ENCODE peak calls at places on chromosomes 1 and 21, in seven cellular contexts. G is naive thymus-derived CD4-positive, alpha-beta T cell; D is transverse colon; X is left ventricle myocardium inferior; C is endodermal cell; H is mesendoderm; Z is left lung. I is an unnamed sample.

GRCh38 chr1:16048573-16049189 is 5.1 kb downstream of the CLCNKB start:
- DNase-seq in G (no peak), X (peak; percentile 51), D (peak; percentile 44), Z (no peak), H (peak; percentile 94), C (peak; percentile 98), I (no peak)

GRCh38 chr1:29655945-29656866 is 419.9 kb downstream of the PTPRU start:
- DNase-seq in H (peak; percentile 52), G (no peak), X (no peak), D (no peak), C (peak; percentile 80), Z (no peak), I (no peak)

GRCh38 chr1:33468011-33468410 is 4.4 kb upstream of the ZSCAN20 start:
- DNase-seq in C (no peak), Z (no peak), H (no peak), G (no peak), D (no peak), X (no peak), I (no peak)

GRCh38 chr1:94821636-94822305 is 1.6 kb downstream of the SLC44A3 start:
- DNase-seq in G (no peak), C (no peak), H (no peak), D (no peak), X (no peak), Z (no peak), I (peak; percentile 74)

GRCh38 chr21:44752701-44753235 is 41.4 kb upstream of the TSPEAR start:
- DNase-seq in X (no peak), G (no peak), D (no peak), H (peak; percentile 48), Z (no peak), C (no peak), I (peak; percentile 71)

GRCh38 chr1:107935396-107936064 is 29.4 kb downstream of the VAV3 start:
- DNase-seq in Z (no peak), X (no peak), H (peak; percentile 39), D (no peak), G (no peak), C (no peak), I (no peak)

GRCh38 chr1:42931108-42931539 is 27.5 kb downstream of the SLC2A1 start:
- DNase-seq in Z (no peak), H (peak; percentile 79), G (peak; percentile 36), X (no peak), D (peak; percentile 59), C (peak; percentile 86), I (peak; percentile 55)

GRCh38 chr1:173354937-173355280 is 122.2 kb upstream of the PRDX6 start:
- DNase-seq in H (no peak), Z (no peak), G (no peak), X (no peak), C (no peak), D (no peak), I (no peak)

GRCh38 chr1:23799570-23800395 is 771 bp downstream of the GALE start:
- DNase-seq in D (peak; percentile 88), Z (peak; percentile 92), X (peak; percentile 21), C (peak; percentile 88), G (no peak), H (peak; percentile 93), I (peak; percentile 93)

GRCh38 chr1:25785321-25786067 is 14.5 kb upstream of the SELENON start:
- DNase-seq in C (no peak), G (no peak), X (no peak), Z (no peak), D (no peak), H (no peak), I (no peak)

GRCh38 chr1:226568077-226568831 is 19.7 kb downstream of the STUM start:
- DNase-seq in Z (no peak), D (no peak), H (peak; percentile 84), X (no peak), C (peak; percentile 90), G (no peak), I (peak; percentile 17)

GRCh38 chr1:246597340-246597739 is 31.1 kb downstream of the CNST start:
- DNase-seq in Z (no peak), C (no peak), G (no peak), H (peak; percentile 37), D (peak; percentile 80), X (peak; percentile 50), I (peak; percentile 74)

GRCh38 chr21:15293251-15293650 is 228.5 kb upstream of the NRIP1 start:
- DNase-seq in G (no peak), Z (no peak), X (no peak), D (no peak), H (peak; percentile 98), C (peak; percentile 59), I (peak; percentile 25)

GRCh38 chr1:99869304-99869703 is 19.1 kb downstream of the AGL start:
- DNase-seq in G (no peak), H (no peak), C (no peak), Z (no peak), D (no peak), X (no peak), I (no peak)

GRCh38 chr1:54577612-54578011 is 29.6 kb downstream of the ACOT11 start:
- DNase-seq in D (peak; percentile 72), H (no peak), G (no peak), Z (peak; percentile 90), C (no peak), X (peak; percentile 89), I (no peak)

GRCh38 chr1:43603004-43603403 is 46.9 kb upstream of the KDM4A start:
- DNase-seq in Z (no peak), G (no peak), C (no peak), H (no peak), D (no peak), X (no peak), I (no peak)

GRCh38 chr1:61741682-61742619 is at the start of gene PATJ:
- DNase-seq in H (peak; percentile 82), D (peak; percentile 88), C (peak; percentile 94), G (peak; percentile 56), Z (peak; percentile 89), X (peak; percentile 48), I (peak; percentile 93)

GRCh38 chr1:50095716-50096115 is 13.0 kb upstream of the ELAVL4 start:
- DNase-seq in D (no peak), H (no peak), X (no peak), Z (no peak), G (no peak), C (no peak), I (no peak)

DNA sequence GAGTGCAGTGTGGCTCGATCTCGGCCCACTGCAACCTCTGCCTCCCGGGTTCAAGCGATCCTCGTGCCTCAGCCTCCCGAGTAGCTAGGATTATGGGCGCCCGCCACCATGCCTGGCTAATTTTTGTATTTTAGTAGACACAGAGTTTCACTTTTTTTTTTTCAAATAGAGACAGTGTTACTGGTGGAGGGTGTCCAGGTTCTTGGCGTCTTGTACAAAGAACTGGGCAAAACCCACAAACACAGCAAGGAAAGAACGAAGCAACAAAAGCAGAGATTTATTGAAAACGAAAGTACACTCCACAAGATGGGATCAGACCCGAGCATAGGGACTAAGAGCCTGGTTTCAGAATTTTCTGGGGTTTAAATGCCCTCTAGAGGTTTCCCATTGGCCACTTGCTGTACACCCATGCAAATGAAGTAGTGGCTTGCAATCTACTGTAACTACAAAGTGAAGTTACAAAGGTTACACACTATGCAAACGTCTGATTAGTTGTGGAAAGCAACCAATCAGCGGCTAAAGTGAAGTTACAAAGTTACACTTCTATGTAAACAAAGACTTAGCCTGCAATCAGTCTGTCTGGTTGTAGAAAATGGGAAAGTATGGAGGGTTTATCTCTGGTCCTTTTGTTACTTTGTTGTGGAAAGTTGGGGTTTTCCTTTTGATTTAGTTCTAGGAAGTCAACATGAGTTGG is 199.1 kb downstream of the DYRK1A start:
- DNase-seq in X (no peak), G (no peak), C (no peak), H (no peak), Z (no peak), D (no peak), I (peak; percentile 90)
- H3K4me3 ChIP-seq in X (peak overlapping the region; percentile 80), G (no peak overlapping the region), C (no peak overlapping the region), H (no peak overlapping the region), Z (no peak overlapping the region), D (no peak overlapping the region), I (no peak overlapping the region)

GRCh38 chr1:27878787-27879335 is 6.5 kb downstream of the THEMIS2 start:
- DNase-seq in C (no peak), D (no peak), X (no peak), G (no peak), Z (no peak), H (no peak), I (no peak)

GRCh38 chr1:27873671-27874384 is 1.5 kb downstream of the THEMIS2 start:
- DNase-seq in X (no peak), H (no peak), G (no peak), D (peak; percentile 47), Z (peak; percentile 82), C (no peak), I (no peak)

GRCh38 chr1:27878038-27878437 is 5.7 kb downstream of the THEMIS2 start:
- DNase-seq in C (no peak), H (no peak), D (no peak), Z (no peak), X (no peak), G (no peak), I (no peak)

GRCh38 chr1:27877115-27877416 is 4.7 kb downstream of the THEMIS2 start:
- DNase-seq in X (no peak), H (no peak), G (no peak), C (no peak), Z (no peak), D (no peak), I (no peak)

GRCh38 chr1:27876341-27877114 is 4.2 kb downstream of the THEMIS2 start:
- DNase-seq in C (no peak), G (no peak), H (no peak), X (no peak), Z (peak; percentile 35), D (no peak), I (no peak)
- H3K4me1 ChIP-seq in C (no peaks in the 10 kb centered on the region), G (peaks cover 25% of the 10 kb centered on the region), H (no peaks in the 10 kb centered on the region), X (peaks cover 13% of the 10 kb centered on the region), Z (peaks cover 59% of the 10 kb centered on the region), D (no peaks in the 10 kb centered on the region), I (no peaks in the 10 kb centered on the region)

GRCh38 chr1:5765465-5765864 is 226.8 kb downstream of the NPHP4 start:
- DNase-seq in H (no peak), D (no peak), X (no peak), C (no peak), Z (no peak), G (no peak), I (no peak)
- H3K27me3 ChIP-seq in H (no peaks in the 10 kb centered on the region), D (peaks cover 54% of the 10 kb centered on the region), X (peaks cover 83% of the 10 kb centered on the region), C (no peaks in the 10 kb centered on the region), Z (no peaks in the 10 kb centered on the region), G (no peaks in the 10 kb centered on the region), I (peaks cover 8% of the 10 kb centered on the region)

GRCh38 chr1:153633161-153633746 is 612 bp upstream of the CHTOP start:
- DNase-seq in Z (no peak), D (peak; percentile 61), X (no peak), G (no peak), C (no peak), H (no peak), I (peak; percentile 69)
- H3K4me3 ChIP-seq in Z (peak overlapping the region; percentile 76), D (no peak overlapping the region), X (peak overlapping the region; percentile 88), G (peak overlapping the region; percentile 99), C (peak overlapping the region; percentile 98), H (peak overlapping the region; percentile 3), I (no peak overlapping the region)

DNA sequence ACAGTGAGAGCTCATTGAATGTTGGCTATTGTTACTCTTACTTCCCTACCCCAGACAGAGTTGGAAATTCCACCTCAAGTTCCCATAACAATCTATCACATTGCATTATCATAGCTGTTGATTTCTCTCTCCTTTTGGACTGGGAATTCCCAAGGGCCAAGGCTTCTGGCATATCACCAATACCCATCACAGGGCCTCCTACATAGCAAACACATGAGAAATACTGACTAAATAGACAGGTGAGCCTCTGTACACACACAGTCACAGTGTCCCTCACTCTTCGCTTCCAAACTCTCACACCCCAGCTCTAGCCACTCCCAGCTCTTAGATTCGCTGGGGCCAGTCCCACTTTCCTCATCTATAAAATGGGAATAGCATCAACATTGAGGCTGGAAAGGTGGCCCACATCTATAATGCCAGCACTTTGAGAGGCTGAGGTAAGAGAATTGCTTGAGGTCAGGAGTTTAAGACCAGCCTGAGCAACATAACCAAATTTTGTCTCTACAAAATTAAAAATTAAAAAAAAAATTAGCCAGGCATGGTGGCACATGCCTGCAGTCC is 6.4 kb downstream of the PTAFR start:
- DNase-seq in Z (no peak), H (no peak), D (no peak), C (no peak), X (no peak), G (no peak), I (no peak)
- H3K4me1 ChIP-seq in Z (peaks cover 73% of the 10 kb centered on the region), H (peaks cover 15% of the 10 kb centered on the region), D (no peaks in the 10 kb centered on the region), C (peaks cover 4% of the 10 kb centered on the region), X (peaks cover 23% of the 10 kb centered on the region), G (peaks cover 36% of the 10 kb centered on the region), I (no peaks in the 10 kb centered on the region)

I was measured in small intestine.